ENCODE peak calls at places on chromosomes 13 and 19, in four cellular contexts. S, A, R and P are unnamed samples.

GRCh38 chr13:105139380-105140285 is 1395.8 kb downstream of the EFNB2 start:
- DNase-seq in S (no peak), A (peak; percentile 87), R (no peak), P (peak; percentile 13)

GRCh38 chr19:51560339-51560738 is 10.7 kb upstream of the ZNF175 start:
- DNase-seq in S (no peak), A (no peak), R (no peak), P (no peak)

GRCh38 chr19:14118165-14119051 is 846 bp upstream of the PRKACA start:
- DNase-seq in S (no peak), A (no peak), R (no peak), P (peak; percentile 71)

GRCh38 chr13:43935878-43936277 is 56.2 kb downstream of the LACC1 start:
- DNase-seq in S (no peak), A (no peak), R (no peak), P (no peak)

GRCh38 chr13:44592448-44592847 is 16.3 kb upstream of the TSC22D1 start:
- DNase-seq in S (no peak), A (no peak), R (no peak), P (no peak)

GRCh38 chr19:13441810-13442512 is 64.3 kb downstream of the CACNA1A start:
- DNase-seq in S (no peak), A (no peak), R (peak; percentile 64), P (peak; percentile 35)

GRCh38 chr13:53098455-53098854 is 69.8 kb downstream of the OLFM4 start:
- DNase-seq in S (no peak), A (no peak), R (no peak), P (no peak)

GRCh38 chr13:95438297-95438696 is 114.2 kb upstream of the CLDN10 start:
- DNase-seq in S (no peak), A (no peak), R (peak; percentile 25), P (no peak)

GRCh38 chr13:66748712-66749111 is 481.4 kb downstream of the PCDH9 start:
- DNase-seq in S (no peak), A (no peak), R (no peak), P (no peak)

GRCh38 chr13:50389726-50390125 is 374.5 kb downstream of the KCNRG start:
- DNase-seq in S (no peak), A (no peak), R (no peak), P (no peak)

GRCh38 chr13:87736849-87737400 is 65.8 kb downstream of the SLITRK5 start:
- DNase-seq in S (no peak), A (no peak), R (no peak), P (no peak)

GRCh38 chr19:44905437-44906160 is at the start of gene APOE:
- DNase-seq in S (peak; percentile 93), A (no peak), R (peak; percentile 59), P (peak; percentile 81)

GRCh38 chr13:40466271-40466670 is 200.2 kb downstream of the FOXO1 start:
- DNase-seq in S (no peak), A (no peak), R (no peak), P (no peak)

GRCh38 chr13:20161275-20161950 is 561 bp upstream of the GJA3 start:
- DNase-seq in S (no peak), A (no peak), R (no peak), P (no peak)

GRCh38 chr19:44820648-44821609 is 12.0 kb downstream of the BCAM start:
- DNase-seq in S (no peak), A (no peak), R (peak; percentile 12), P (no peak)

GRCh38 chr19:5058456-5059190 is 89.7 kb downstream of the KDM4B start:
- DNase-seq in S (no peak), A (no peak), R (no peak), P (no peak)

GRCh38 chr13:24027494-24027893 is 130.2 kb upstream of the C1QTNF9B start:
- DNase-seq in S (no peak), A (no peak), R (no peak), P (no peak)

GRCh38 chr19:52102782-52103181 is 7.2 kb upstream of the ZNF841 start:
- DNase-seq in S (no peak), A (no peak), R (no peak), P (no peak)

GRCh38 chr13:101331731-101332130 is 84.6 kb downstream of the NALCN start:
- DNase-seq in S (no peak), A (no peak), R (no peak), P (no peak)

GRCh38 chr19:49120868-49121267 is 1.5 kb downstream of the PPFIA3 start:
- DNase-seq in S (no peak), A (no peak), R (no peak), P (no peak)

GRCh38 chr19:15126511-15126910 is 19.3 kb downstream of the SYDE1 start:
- DNase-seq in S (no peak), A (no peak), R (no peak), P (no peak)

GRCh38 chr19:35168261-35168660 is 13.7 kb downstream of the FXYD5 start:
- DNase-seq in S (no peak), A (no peak), R (no peak), P (no peak)

GRCh38 chr13:96993660-96994029 is 631 bp downstream of the OXGR1 start:
- DNase-seq in S (no peak), A (no peak), R (no peak), P (no peak)

GRCh38 chr13:104487006-104487405 is 1420.8 kb upstream of the SLC10A2 start:
- DNase-seq in S (no peak), A (no peak), R (no peak), P (no peak)

GRCh38 chr13:31742102-31742695 is 2.9 kb downstream of the RXFP2 start:
- DNase-seq in S (peak; percentile 36), A (peak; percentile 8), R (peak; percentile 53), P (peak; percentile 28)

GRCh38 chr19:18611327-18612050 is 1.2 kb upstream of the TMEM59L start:
- DNase-seq in S (no peak), A (no peak), R (peak; percentile 44), P (peak; percentile 76)

GRCh38 chr19:18610556-18611326 is 1.9 kb upstream of the TMEM59L start:
- DNase-seq in S (no peak), A (no peak), R (no peak), P (peak; percentile 85)

GRCh38 chr19:18609717-18610051 is 3.0 kb upstream of the TMEM59L start:
- DNase-seq in S (no peak), A (no peak), R (no peak), P (no peak)

GRCh38 chr19:18608805-18609716 is 2.5 kb upstream of the CRLF1 start:
- DNase-seq in S (no peak), A (no peak), R (no peak), P (no peak)

GRCh38 chr19:18610245-18610555 is 2.5 kb upstream of the TMEM59L start:
- DNase-seq in S (no peak), A (no peak), R (no peak), P (no peak)
- TF ChIP-seq HDAC6 in S (no peak), A (no peak), R (no peak), P (no peak)

GRCh38 chr19:39705578-39706188 is 1.4 kb downstream of the LGALS14 start:
- DNase-seq in S (no peak), A (no peak), R (no peak), P (no peak)
- TF ChIP-seq HDAC6 in S (no peak), A (no peak), R (no peak), P (no peak)

DNA sequence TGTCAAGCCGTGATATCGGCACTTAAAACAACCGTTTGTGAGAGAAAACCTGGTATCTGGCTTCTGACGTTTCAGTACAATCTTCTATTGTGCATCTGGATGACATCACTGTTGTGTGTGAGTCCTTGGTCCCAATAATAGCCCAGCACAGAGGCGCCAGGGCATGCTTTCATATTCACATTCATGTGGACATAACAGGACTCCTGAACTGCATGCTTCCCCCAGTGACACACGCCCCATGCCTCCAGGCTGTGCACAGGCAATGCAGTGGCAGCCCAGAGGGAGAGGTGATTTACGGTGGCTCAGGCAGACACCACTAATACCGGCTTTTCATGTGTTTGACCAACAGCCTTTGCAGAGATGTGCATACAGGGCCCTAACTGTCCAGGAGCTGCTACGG is 58.1 kb downstream of the MRPL57 start:
- DNase-seq in S (no peak), A (no peak), R (no peak), P (peak; percentile 7)
- TF ChIP-seq HDAC6 in S (no peak), A (no peak), R (no peak), P (no peak)

GRCh38 chr13:26658972-26659371 is 101.5 kb downstream of the WASF3 start:
- DNase-seq in S (no peak), A (no peak), R (no peak), P (no peak)
- TF ChIP-seq HDAC6 in S (no peak), A (no peak), R (no peak), P (no peak)

GRCh38 chr19:38290631-38291147 is 13.4 kb upstream of the C19orf33 start:
- DNase-seq in S (no peak), A (no peak), R (no peak), P (no peak)
- TF ChIP-seq HDAC6 in S (no peak), A (no peak), R (no peak), P (no peak)

GRCh38 chr13:59771272-59771671 is 392.5 kb downstream of the DIAPH3 start:
- DNase-seq in S (no peak), A (no peak), R (no peak), P (peak; percentile 4)
- TF ChIP-seq HDAC6 in S (no peak), A (no peak), R (no peak), P (no peak)

DNA sequence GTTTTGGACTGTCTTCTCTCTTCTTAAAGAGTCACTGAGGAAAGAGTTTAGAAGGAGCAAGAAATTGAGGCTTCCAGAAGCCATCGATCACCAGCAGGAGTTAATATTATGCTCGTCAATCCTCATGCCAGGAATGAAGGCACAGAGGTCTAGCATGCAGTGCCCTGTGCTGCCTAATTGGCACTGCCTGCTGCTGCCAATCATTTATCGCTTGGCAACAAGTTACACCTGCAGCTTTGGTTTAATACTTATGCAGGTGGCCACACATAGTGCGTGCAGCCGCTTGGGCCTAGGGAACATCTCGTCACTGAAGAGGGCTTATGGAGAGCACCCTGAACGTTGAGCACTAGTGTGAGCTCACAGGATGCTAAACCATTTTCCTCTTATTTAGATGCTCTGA is 2.7 kb upstream of the SOX1 start:
- DNase-seq in S (no peak), A (no peak), R (no peak), P (no peak)
- TF ChIP-seq HDAC6 in S (no peak), A (no peak), R (no peak), P (no peak)

DNA sequence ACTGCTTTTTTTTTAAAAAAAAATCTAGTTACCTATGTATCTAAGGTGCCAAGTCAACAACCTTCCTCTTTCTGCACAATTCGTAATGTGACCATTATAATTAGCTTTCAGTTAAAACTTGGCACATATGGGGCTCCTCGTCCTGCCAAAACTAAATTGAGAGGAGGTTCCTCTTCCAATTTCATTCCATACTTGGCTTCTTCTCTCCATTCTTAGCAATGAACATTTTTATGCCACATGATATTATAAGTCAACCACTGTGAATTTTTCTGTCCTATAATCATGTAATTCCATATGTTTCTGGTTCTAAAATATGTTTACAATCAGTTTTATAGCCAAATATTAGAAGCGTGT is 177.0 kb downstream of the DCLK1 start:
- DNase-seq in S (no peak), A (no peak), R (no peak), P (no peak)
- TF ChIP-seq HDAC6 in S (no peak), A (no peak), R (no peak), P (no peak)